ENCODE peak calls at places on chromosomes 3 and 15, in ten cellular contexts. G is Peyer's patch, B is adrenal gland, L is body of pancreas, N is transverse colon, Z is HCT116, D is upper lobe of left lung, V is heart left ventricle, C is uterus, T is stomach. J is an unnamed sample.

GRCh38 chr3:99286266-99286845 is 352.0 kb upstream of the COL8A1 start:
- DNase-seq in Z (peak), D (no peak), T (no peak), N (no peak), L (no peak), B (no peak), V (no peak), G (no peak), C (no peak), J (no peak)

GRCh38 chr3:171349392-171349791 is 110.8 kb downstream of the TNIK start:
- DNase-seq in Z (no peak), B (no peak), G (no peak), T (no peak), V (no peak), C (no peak), L (no peak), N (no peak), D (no peak), J (no peak)

GRCh38 chr3:183954875-183955274 is 62.8 kb downstream of the ABCC5 start:
- DNase-seq in V (no peak), T (no peak), L (no peak), G (no peak), C (no peak), N (no peak), Z (no peak), D (no peak), B (no peak), J (no peak)

GRCh38 chr15:73927003-73927475 is 777 bp downstream of the LOXL1 start:
- DNase-seq in V (peak), L (peak), D (peak), C (peak), T (peak), N (peak), G (peak), Z (peak), B (peak), J (peak)

GRCh38 chr3:66803206-66803605 is 194.9 kb upstream of the KBTBD8 start:
- DNase-seq in B (no peak), G (no peak), D (no peak), V (no peak), C (no peak), N (no peak), T (no peak), L (no peak), Z (no peak), J (no peak)

GRCh38 chr3:42843730-42844713 is 31.7 kb downstream of the CYP8B1 start:
- DNase-seq in Z (no peak), G (peak), N (peak), C (peak), V (no peak), L (no peak), B (peak), D (no peak), T (no peak), J (peak)

GRCh38 chr3:174769171-174769570 is 90.0 kb upstream of the NAALADL2 start:
- DNase-seq in N (no peak), Z (no peak), L (no peak), G (no peak), V (no peak), B (no peak), C (no peak), D (no peak), T (no peak), J (no peak)

GRCh38 chr3:162262145-162262544 is 765.5 kb downstream of the OTOL1 start:
- DNase-seq in B (no peak), V (no peak), D (no peak), Z (no peak), G (no peak), T (no peak), L (no peak), N (no peak), C (no peak), J (no peak)

GRCh38 chr3:142993958-142994442 is 7.4 kb upstream of the U2SURP start:
- DNase-seq in L (peak), G (peak), C (peak), Z (peak), D (no peak), T (peak), B (peak), V (no peak), N (peak), J (peak)

GRCh38 chr3:28958656-28959055 is 322.2 kb upstream of the RBMS3 start:
- DNase-seq in C (no peak), D (no peak), L (no peak), T (no peak), V (no peak), N (no peak), Z (no peak), B (no peak), G (no peak), J (no peak)

GRCh38 chr3:180802837-180803236 is 109.6 kb upstream of the FXR1 start:
- DNase-seq in C (no peak), L (no peak), N (no peak), Z (peak), V (no peak), G (no peak), T (no peak), D (no peak), B (no peak), J (no peak)

GRCh38 chr3:4729061-4729973 is 236.2 kb downstream of the ITPR1 start:
- DNase-seq in N (no peak), L (peak), C (no peak), G (no peak), Z (no peak), V (no peak), B (no peak), D (no peak), T (no peak), J (peak)

GRCh38 chr3:55659023-55659355 is 171.9 kb upstream of the WNT5A start:
- DNase-seq in D (no peak), B (no peak), Z (no peak), G (no peak), C (no peak), N (no peak), T (no peak), V (no peak), L (no peak), J (no peak)

GRCh38 chr15:73265536-73266153 is 103.1 kb downstream of the HCN4 start:
- DNase-seq in C (peak), B (peak), D (no peak), Z (peak), V (no peak), L (peak), N (peak), T (peak), G (peak), J (peak)

GRCh38 chr3:183377307-183377959 is 51.0 kb downstream of the MCF2L2 start:
- DNase-seq in C (no peak), T (no peak), V (no peak), G (peak), D (no peak), B (no peak), L (no peak), Z (no peak), N (no peak), J (no peak)

GRCh38 chr15:88834211-88834812 is 31.1 kb downstream of the ACAN start:
- DNase-seq in C (peak), V (no peak), N (peak), L (peak), G (peak), B (peak), T (peak), D (peak), Z (peak), J (peak)

GRCh38 chr15:70030851-70031645 is 66.7 kb downstream of the TLE3 start:
- DNase-seq in T (no peak), Z (no peak), V (no peak), G (peak), B (no peak), N (no peak), D (no peak), C (no peak), L (no peak), J (no peak)

GRCh38 chr3:11581237-11582122 is 62.2 kb downstream of the VGLL4 start:
- DNase-seq in T (no peak), G (no peak), B (peak), L (no peak), V (no peak), D (no peak), C (peak), N (no peak), Z (no peak), J (peak)
- H3K4me3 ChIP-seq in T (peak), G (no peak), B (peak), L (no peak), V (peak), D (peak), C (peak), N (peak), Z (no peak), J (peak)

DNA sequence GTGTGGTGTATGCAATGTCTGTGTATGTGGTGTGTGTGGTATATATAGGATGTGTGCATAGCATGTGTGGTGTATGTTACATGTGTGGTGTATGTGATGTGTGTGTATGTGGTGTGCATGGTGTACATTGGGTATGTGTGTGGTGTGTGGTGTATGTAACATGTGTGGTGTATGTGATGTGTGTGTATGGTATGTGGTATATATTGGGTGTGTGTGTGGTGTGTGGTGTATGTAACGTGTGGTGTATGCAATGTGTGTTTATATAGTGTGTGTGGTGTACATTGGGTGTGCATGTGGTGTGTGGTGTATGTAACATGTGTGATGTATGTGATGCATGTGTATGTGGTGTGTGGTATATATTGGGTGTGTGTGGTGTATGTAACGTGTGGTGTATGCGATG is 41.9 kb downstream of the ARRDC4 start:
- DNase-seq in D (no peak), L (no peak), Z (no peak), V (no peak), T (no peak), N (no peak), G (no peak), B (no peak), C (no peak), J (no peak)
- H3K27ac ChIP-seq in D (no peak), L (no peak), Z (no peak), V (no peak), T (no peak), N (no peak), G (no peak), B (no peak), C (no peak), J (no peak)

DNA sequence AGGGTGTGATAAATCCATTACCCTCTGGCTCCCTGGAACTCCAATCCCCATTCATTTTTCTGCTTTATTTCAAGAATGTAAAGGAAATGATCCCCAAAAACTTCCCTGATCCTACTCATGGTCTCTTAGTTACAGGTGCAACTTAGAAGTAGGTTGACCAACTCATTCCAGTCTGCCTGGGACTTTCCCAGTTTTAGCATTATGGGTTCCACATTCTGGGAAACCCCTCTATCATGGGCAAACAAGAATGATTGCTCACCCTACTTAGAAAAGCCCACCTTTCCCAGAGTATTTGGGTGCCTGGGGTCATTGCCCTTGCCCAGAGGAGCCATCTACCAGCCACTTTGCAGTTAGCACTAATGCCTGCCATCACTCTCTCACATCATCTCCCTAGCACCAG is 15.6 kb downstream of the CLDN18 start:
- DNase-seq in B (no peak), N (no peak), L (no peak), D (no peak), T (no peak), Z (no peak), V (no peak), C (no peak), G (no peak), J (no peak)
- TF ChIP-seq POLR2A in B (no peak), N (no peak), L (no peak), D (no peak), T (no peak), Z (no peak), V (no peak), C (no peak), G (no peak), J (no peak)

DNA sequence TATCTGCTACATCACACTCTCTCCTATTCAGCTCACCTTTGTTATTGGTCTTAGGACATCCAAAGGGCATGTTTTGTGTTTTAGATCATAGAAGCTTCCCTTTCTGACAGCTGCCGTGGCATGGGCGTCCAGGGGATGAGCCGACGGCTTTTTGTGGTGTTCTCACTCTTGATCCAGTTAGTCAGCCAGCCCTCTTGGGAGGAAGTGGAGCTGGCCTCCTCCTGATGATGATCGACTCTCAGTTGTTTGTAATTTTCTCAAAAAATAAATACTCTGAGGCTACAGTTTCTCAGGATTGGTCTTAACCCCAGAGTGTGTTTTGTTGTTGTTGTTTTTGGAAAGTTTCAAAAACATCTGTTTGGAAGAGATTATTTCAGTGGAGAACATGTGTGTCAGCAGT is 34.4 kb downstream of the BOC start:
- DNase-seq in V (no peak), D (no peak), T (no peak), L (peak), C (no peak), Z (no peak), N (no peak), B (peak), G (no peak), J (no peak)
- H3K4me3 ChIP-seq in V (no peak), D (no peak), T (no peak), L (no peak), C (no peak), Z (no peak), N (no peak), B (no peak), G (no peak), J (no peak)

GRCh38 chr15:48592929-48593328 is 52.6 kb downstream of the FBN1 start:
- DNase-seq in T (no peak), L (no peak), V (no peak), G (no peak), N (no peak), D (no peak), C (no peak), B (no peak), Z (no peak), J (no peak)
- H3K27ac ChIP-seq in T (no peak), L (no peak), V (no peak), G (no peak), N (no peak), D (no peak), C (no peak), B (no peak), Z (no peak), J (no peak)

GRCh38 chr3:127590282-127590592 is 296 bp downstream of the TPRA1 start:
- DNase-seq in L (no peak), D (peak), B (no peak), V (no peak), C (no peak), Z (no peak), T (no peak), N (peak), G (peak), J (peak)
- TF ChIP-seq POLR2A in L (peak), D (peak), B (peak), V (no peak), C (no peak), Z (no peak), T (no peak), N (peak), G (peak), J (no peak)

GRCh38 chr3:119657887-119658702 is 2.3 kb downstream of the POPDC2 start:
- DNase-seq in V (no peak), Z (no peak), G (no peak), T (no peak), L (no peak), C (no peak), N (no peak), B (no peak), D (no peak), J (no peak)
- H3K4me3 ChIP-seq in V (peak), Z (no peak), G (no peak), T (no peak), L (no peak), C (no peak), N (no peak), B (no peak), D (no peak), J (no peak)

GRCh38 chr3:178948546-178948945 is 123.1 kb downstream of the ZMAT3 start:
- DNase-seq in B (no peak), N (no peak), D (no peak), G (no peak), Z (no peak), T (no peak), V (no peak), C (no peak), L (no peak), J (no peak)

GRCh38 chr3:178947738-178948137 is 123.9 kb downstream of the ZMAT3 start:
- DNase-seq in G (no peak), N (no peak), D (no peak), V (no peak), Z (no peak), B (no peak), L (no peak), T (no peak), C (no peak), J (no peak)

GRCh38 chr3:178950676-178951075 is 120.9 kb downstream of the ZMAT3 start:
- DNase-seq in Z (no peak), L (no peak), C (no peak), G (no peak), T (no peak), D (no peak), V (no peak), B (no peak), N (no peak), J (no peak)

GRCh38 chr3:178949896-178950295 is 121.7 kb downstream of the ZMAT3 start:
- DNase-seq in G (no peak), N (no peak), Z (no peak), C (no peak), B (no peak), T (no peak), L (no peak), D (no peak), V (no peak), J (no peak)
- H3K27ac ChIP-seq in G (no peak), N (no peak), Z (no peak), C (no peak), B (no peak), T (no peak), L (no peak), D (no peak), V (no peak), J (no peak)

GRCh38 chr15:67196672-67197363 is 57.6 kb downstream of the AAGAB start:
- DNase-seq in T (no peak), Z (no peak), G (no peak), N (no peak), D (no peak), C (peak), B (no peak), V (no peak), L (no peak), J (no peak)

GRCh38 chr15:67195305-67195704 is 59.2 kb downstream of the AAGAB start:
- DNase-seq in N (no peak), V (no peak), Z (no peak), L (no peak), T (no peak), G (no peak), D (no peak), B (no peak), C (no peak), J (no peak)

GRCh38 chr15:67197364-67197695 is 57.1 kb downstream of the AAGAB start:
- DNase-seq in T (no peak), V (no peak), L (no peak), N (no peak), B (no peak), G (no peak), D (no peak), C (no peak), Z (no peak), J (no peak)

GRCh38 chr15:67194171-67195114 is 60.0 kb downstream of the AAGAB start:
- DNase-seq in T (no peak), Z (no peak), D (no peak), V (no peak), N (no peak), G (no peak), B (no peak), L (no peak), C (peak), J (peak)

GRCh38 chr15:67196222-67196621 is 58.2 kb downstream of the AAGAB start:
- DNase-seq in D (no peak), C (no peak), Z (no peak), B (no peak), L (no peak), V (no peak), T (no peak), N (no peak), G (no peak), J (no peak)
- TF ChIP-seq POLR2A in D (no peak), C (no peak), Z (no peak), B (no peak), L (no peak), V (no peak), T (no peak), N (no peak), G (no peak), J (no peak)

GRCh38 chr15:66738595-66738994 is 36.6 kb downstream of the SMAD6 start:
- DNase-seq in D (no peak), Z (no peak), V (no peak), C (no peak), T (no peak), G (no peak), L (no peak), N (no peak), B (no peak), J (no peak)

GRCh38 chr15:66742286-66742685 is 40.2 kb downstream of the SMAD6 start:
- DNase-seq in G (no peak), Z (no peak), L (no peak), B (no peak), C (no peak), D (no peak), N (no peak), T (no peak), V (no peak), J (no peak)

GRCh38 chr15:66739287-66739686 is 37.3 kb downstream of the SMAD6 start:
- DNase-seq in G (no peak), D (no peak), B (no peak), Z (no peak), N (no peak), C (no peak), V (no peak), T (no peak), L (no peak), J (no peak)

GRCh38 chr15:66741646-66742045 is 39.6 kb downstream of the SMAD6 start:
- DNase-seq in D (no peak), N (no peak), L (no peak), T (no peak), Z (no peak), G (no peak), B (no peak), V (no peak), C (no peak), J (no peak)

GRCh38 chr15:66740802-66741201 is 38.8 kb downstream of the SMAD6 start:
- DNase-seq in C (peak), D (peak), G (no peak), N (peak), L (no peak), T (no peak), B (no peak), V (no peak), Z (no peak), J (no peak)
- H3K4me3 ChIP-seq in C (no peak), D (no peak), G (no peak), N (no peak), L (no peak), T (no peak), B (no peak), V (no peak), Z (no peak), J (no peak)

J was measured in thyroid gland.